ENCODE peak calls at places on chromosomes 5 and 9, in nine cellular contexts. N, P, S, U, K, G, M, I and J are unnamed samples.

GRCh38 chr5:122182491-122182921 is 53.2 kb downstream of the ZNF474 start:
- DNase-seq in I (no peak), G (peak), S (peak), M (no peak), P (peak), N (peak), U (peak), K (no peak), J (no peak)

GRCh38 chr9:33469891-33470290 is 3.8 kb downstream of the NOL6 start:
- DNase-seq in K (no peak), G (no peak), U (peak), M (no peak), S (no peak), P (no peak), I (no peak), N (peak), J (no peak)

GRCh38 chr5:5350101-5350500 is 72.4 kb upstream of the ICE1 start:
- DNase-seq in U (no peak), I (no peak), N (no peak), P (no peak), M (no peak), K (peak), G (no peak), S (no peak), J (no peak)

GRCh38 chr5:142871880-142872200 is 101.7 kb downstream of the ARHGAP26 start:
- DNase-seq in U (peak), M (no peak), I (peak), N (no peak), P (no peak), G (no peak), K (no peak), S (no peak), J (no peak)

GRCh38 chr5:52838306-52839015 is 50.7 kb downstream of the ITGA1 start:
- DNase-seq in U (no peak), M (no peak), I (no peak), K (no peak), P (no peak), S (no peak), N (no peak), G (no peak), J (no peak)

GRCh38 chr5:135551593-135552447 is 16.1 kb upstream of the NEUROG1 start:
- DNase-seq in G (peak), U (peak), S (peak), K (peak), N (peak), P (peak), I (peak), M (peak), J (no peak)

GRCh38 chr9:120446681-120447080 is 133.3 kb downstream of the CDK5RAP2 start:
- DNase-seq in M (no peak), G (no peak), S (no peak), P (no peak), N (no peak), U (no peak), K (no peak), I (no peak), J (no peak)

GRCh38 chr9:78857371-78858225 is 560.7 kb downstream of the PSAT1 start:
- DNase-seq in K (no peak), I (peak), P (no peak), G (no peak), M (no peak), U (no peak), S (no peak), N (no peak), J (no peak)

GRCh38 chr5:134091626-134092121 is 22.8 kb upstream of the TCF7 start:
- DNase-seq in S (no peak), K (no peak), N (no peak), I (no peak), U (no peak), M (no peak), G (no peak), P (no peak), J (no peak)

GRCh38 chr5:3394046-3394597 is 201.5 kb upstream of the IRX1 start:
- DNase-seq in N (no peak), U (no peak), P (no peak), M (no peak), I (no peak), S (no peak), G (no peak), K (no peak), J (peak)

GRCh38 chr5:147835386-147835798 is 3.9 kb upstream of the SPINK1 start:
- DNase-seq in K (peak), M (no peak), S (no peak), U (no peak), P (no peak), I (no peak), G (no peak), N (no peak), J (no peak)

GRCh38 chr9:108386859-108387384 is 468.9 kb downstream of the ACTL7B start:
- DNase-seq in K (no peak), P (no peak), I (no peak), N (no peak), G (no peak), M (no peak), U (no peak), S (no peak), J (no peak)

GRCh38 chr9:69504058-69504457 is 168.1 kb downstream of the APBA1 start:
- DNase-seq in S (no peak), N (no peak), I (no peak), G (no peak), M (no peak), K (no peak), P (no peak), U (no peak), J (no peak)

GRCh38 chr9:121631978-121632418 is 19.4 kb upstream of the DAB2IP start:
- DNase-seq in S (no peak), M (no peak), N (no peak), I (no peak), K (no peak), U (no peak), P (no peak), G (no peak), J (no peak)

GRCh38 chr5:1805736-1806135 is 4.5 kb downstream of the NDUFS6 start:
- DNase-seq in G (no peak), I (no peak), P (no peak), U (no peak), N (no peak), M (no peak), K (no peak), S (no peak), J (no peak)

GRCh38 chr5:38447786-38448185 is 108.7 kb downstream of the LIFR start:
- DNase-seq in K (no peak), N (no peak), P (no peak), U (peak), I (no peak), M (peak), G (no peak), S (no peak), J (no peak)

GRCh38 chr5:43425965-43426364 is 13.8 kb upstream of the CCL28 start:
- DNase-seq in I (no peak), G (no peak), S (peak), P (no peak), M (no peak), N (no peak), K (no peak), U (no peak), J (no peak)

GRCh38 chr5:133336121-133336968 is 276.0 kb downstream of the FSTL4 start:
- DNase-seq in N (no peak), G (no peak), I (no peak), S (no peak), K (no peak), U (no peak), P (no peak), M (no peak), J (no peak)

GRCh38 chr5:72486371-72486770 is 20.8 kb downstream of the ZNF366 start:
- DNase-seq in K (no peak), N (no peak), M (no peak), U (no peak), I (no peak), P (no peak), S (no peak), G (no peak), J (no peak)

GRCh38 chr9:109801484-109801883 is 21.5 kb downstream of the PALM2AKAP2 start:
- DNase-seq in N (no peak), M (no peak), S (no peak), K (no peak), U (no peak), P (no peak), I (no peak), G (no peak), J (no peak)

GRCh38 chr5:11182441-11183080 is 421.5 kb upstream of the DAP start:
- DNase-seq in U (no peak), N (no peak), P (no peak), K (peak), S (no peak), G (no peak), I (peak), M (peak), J (no peak)

GRCh38 chr9:109411818-109412352 is 86.2 kb downstream of the PTPN3 start:
- DNase-seq in K (peak), N (no peak), S (no peak), U (no peak), I (peak), P (no peak), M (peak), G (no peak), J (no peak)

GRCh38 chr5:172106511-172107356 is 81.3 kb downstream of the STK10 start:
- DNase-seq in M (peak), S (peak), N (peak), P (peak), U (peak), K (peak), I (peak), G (no peak), J (no peak)

GRCh38 chr5:124584991-124585715 is 161.3 kb downstream of the ZNF608 start:
- DNase-seq in U (no peak), K (no peak), G (no peak), S (no peak), N (no peak), P (no peak), I (no peak), M (no peak), J (no peak)

GRCh38 chr5:92019376-92019990 is 636.4 kb upstream of the ARRDC3 start:
- DNase-seq in K (peak), U (no peak), M (no peak), N (no peak), P (no peak), S (no peak), I (no peak), G (no peak), J (no peak)

GRCh38 chr9:130860458-130861316 is 25.6 kb downstream of the ABL1 start:
- DNase-seq in U (peak), S (peak), M (peak), I (no peak), G (peak), N (peak), P (peak), K (no peak), J (peak)
- TF ChIP-seq EP300 in U (no peak), S (no peak), M (peak), I (no peak), G (no peak), N (peak), P (no peak), K (no peak), J (no peak)

DNA sequence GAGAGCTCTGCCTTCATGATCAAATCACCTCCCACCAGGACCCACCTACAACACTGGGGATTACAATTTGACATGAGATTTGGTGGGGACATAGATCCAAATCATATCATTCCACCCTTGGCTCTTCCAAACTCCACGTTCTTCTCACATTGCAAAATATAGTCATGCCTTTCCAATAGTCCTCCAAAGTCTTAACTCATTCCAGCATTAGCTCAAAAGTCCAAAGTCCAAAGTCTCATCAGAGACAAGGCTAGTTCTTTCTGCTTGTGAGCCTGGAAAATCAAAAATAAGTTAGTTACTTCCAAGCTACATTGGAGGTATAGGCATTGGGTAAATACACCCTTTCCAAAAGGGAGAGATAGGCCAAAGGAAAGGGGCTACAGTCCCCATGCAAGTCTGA is 186.9 kb upstream of the PAPPA start:
- DNase-seq in G (no peak), U (no peak), S (no peak), I (no peak), M (no peak), K (no peak), N (no peak), P (no peak), J (no peak)
- TF ChIP-seq EP300 in G (no peak), U (no peak), S (no peak), I (no peak), M (no peak), K (no peak), N (no peak), P (no peak), J (no peak)

DNA sequence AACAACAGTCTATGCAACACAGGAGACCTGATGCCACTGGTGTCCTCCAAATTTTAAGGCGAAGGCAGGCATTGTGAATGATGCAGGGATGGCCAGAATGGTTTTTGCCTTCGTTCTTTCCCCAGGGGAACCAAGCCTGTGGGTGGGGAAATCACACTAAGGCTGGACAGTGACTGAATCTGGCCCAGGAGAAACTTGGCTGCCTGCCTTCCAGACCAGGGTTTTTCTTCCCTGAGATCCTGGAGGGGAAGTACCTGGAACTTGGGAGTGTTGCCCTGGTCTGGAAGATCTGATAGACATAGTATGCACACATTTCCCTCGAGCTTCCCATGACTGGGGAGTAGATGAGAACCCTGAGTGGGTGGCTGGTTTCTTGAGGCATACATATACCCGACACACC is 699 bp upstream of the IL11RA start:
- DNase-seq in P (no peak), K (no peak), G (no peak), N (peak), I (no peak), U (peak), S (peak), M (no peak), J (no peak)
- TF ChIP-seq EP300 in P (no peak), K (no peak), G (no peak), N (no peak), I (no peak), U (no peak), S (no peak), M (no peak), J (no peak)

GRCh38 chr5:54312499-54312898 is 2.1 kb upstream of the ARL15 start:
- DNase-seq in U (no peak), I (no peak), G (no peak), N (no peak), S (no peak), K (no peak), M (no peak), P (no peak), J (no peak)

GRCh38 chr5:54309751-54310432 is 481 bp downstream of the ARL15 start:
- DNase-seq in N (peak), P (peak), K (peak), S (peak), U (peak), I (no peak), G (peak), M (peak), J (no peak)

GRCh38 chr5:54309237-54309636 is 1.1 kb downstream of the ARL15 start:
- DNase-seq in I (peak), S (no peak), K (no peak), P (no peak), U (no peak), M (no peak), N (no peak), G (no peak), J (no peak)

GRCh38 chr5:54310433-54311177 is at the start of gene ARL15:
- DNase-seq in G (peak), K (peak), I (peak), S (peak), N (peak), M (peak), P (peak), U (peak), J (peak)

GRCh38 chr5:54311178-54311811 is 922 bp upstream of the ARL15 start:
- DNase-seq in I (peak), P (no peak), G (no peak), K (no peak), S (no peak), M (no peak), N (no peak), U (no peak), J (no peak)
- TF ChIP-seq EP300 in I (no peak), P (no peak), G (no peak), K (no peak), S (no peak), M (no peak), N (no peak), U (no peak), J (no peak)